ENCODE peak calls at places on chromosomes 7 and 10, in nine cellular contexts. O, R, V, B, M, X, S, F and E are unnamed samples.

GRCh38 chr10:23139677-23140076 is 44.3 kb downstream of the MSRB2 start:
- DNase-seq in O (no peak), R (no peak), V (no peak), B (no peak), M (no peak), X (peak; percentile 38), S (no peak), F (no peak), E (no peak)

GRCh38 chr10:43208147-43209063 is 58.5 kb downstream of the RASGEF1A start:
- DNase-seq in O (no peak), R (no peak), V (no peak), B (no peak), M (peak; percentile 41), X (no peak), S (no peak), F (peak; percentile 24), E (no peak)

GRCh38 chr10:97399843-97400545 is 1.1 kb downstream of the RRP12 start:
- DNase-seq in O (no peak), R (no peak), V (no peak), B (no peak), M (peak; percentile 73), X (peak; percentile 70), S (peak; percentile 22), F (no peak), E (no peak)

GRCh38 chr10:91335147-91335546 is 75.0 kb upstream of the HECTD2 start:
- DNase-seq in O (no peak), R (no peak), V (no peak), B (no peak), M (peak; percentile 57), X (no peak), S (no peak), F (no peak), E (no peak)

GRCh38 chr10:61730671-61731070 is 67.9 kb downstream of the CABCOCO1 start:
- DNase-seq in O (no peak), R (no peak), V (no peak), B (no peak), M (no peak), X (no peak), S (no peak), F (no peak), E (no peak)

GRCh38 chr7:72805526-72806494 is 22.2 kb downstream of the TYW1B start:
- DNase-seq in O (no peak), R (no peak), V (no peak), B (no peak), M (peak; percentile 57), X (peak; percentile 40), S (no peak), F (no peak), E (no peak)

GRCh38 chr10:14253079-14253478 is 77.6 kb downstream of the FRMD4A start:
- DNase-seq in O (no peak), R (no peak), V (no peak), B (no peak), M (no peak), X (no peak), S (no peak), F (no peak), E (no peak)

GRCh38 chr7:84663224-84663623 is 468.6 kb upstream of the SEMA3A start:
- DNase-seq in O (no peak), R (no peak), V (no peak), B (no peak), M (no peak), X (no peak), S (no peak), F (no peak), E (no peak)

GRCh38 chr10:102280397-102281015 is 35.2 kb downstream of the GBF1 start:
- DNase-seq in O (no peak), R (no peak), V (no peak), B (no peak), M (no peak), X (no peak), S (peak; percentile 20), F (no peak), E (no peak)

GRCh38 chr10:78578929-78579328 is 489.8 kb upstream of the ZMIZ1 start:
- DNase-seq in O (no peak), R (peak; percentile 59), V (no peak), B (no peak), M (no peak), X (peak; percentile 5), S (no peak), F (no peak), E (peak; percentile 26)

GRCh38 chr7:139095194-139095659 is 14.3 kb downstream of the ZC3HAV1 start:
- DNase-seq in O (peak; percentile 83), R (no peak), V (no peak), B (no peak), M (peak; percentile 59), X (no peak), S (no peak), F (peak; percentile 38), E (peak; percentile 87)

GRCh38 chr7:128767475-128768110 is 8.0 kb downstream of the OPN1SW start:
- DNase-seq in O (no peak), R (no peak), V (no peak), B (no peak), M (no peak), X (no peak), S (no peak), F (no peak), E (no peak)

GRCh38 chr10:75396861-75397570 is 4.5 kb downstream of the ZNF503 start:
- DNase-seq in O (no peak), R (no peak), V (no peak), B (no peak), M (no peak), X (no peak), S (no peak), F (peak; percentile 50), E (no peak)

GRCh38 chr7:127377425-127377824 is 15.1 kb downstream of the ZNF800 start:
- DNase-seq in O (no peak), R (no peak), V (no peak), B (no peak), M (no peak), X (no peak), S (no peak), F (no peak), E (no peak)

GRCh38 chr7:44977304-44977858 is 1.4 kb downstream of the MYO1G start:
- DNase-seq in O (peak; percentile 73), R (peak; percentile 67), V (no peak), B (no peak), M (no peak), X (no peak), S (no peak), F (no peak), E (peak; percentile 78)

GRCh38 chr10:5449823-5450222 is 37.5 kb downstream of the NET1 start:
- DNase-seq in O (no peak), R (no peak), V (no peak), B (no peak), M (no peak), X (peak; percentile 82), S (no peak), F (no peak), E (no peak)

GRCh38 chr7:139523199-139523941 is at the start of gene CLEC2L:
- DNase-seq in O (no peak), R (no peak), V (no peak), B (no peak), M (peak; percentile 75), X (no peak), S (peak; percentile 10), F (no peak), E (no peak)

GRCh38 chr7:50940621-50941020 is 157.9 kb upstream of the GRB10 start:
- DNase-seq in O (no peak), R (no peak), V (peak; percentile 31), B (no peak), M (no peak), X (peak; percentile 11), S (no peak), F (no peak), E (no peak)

GRCh38 chr10:59376817-59377340 is 14.5 kb upstream of the FAM13C start:
- DNase-seq in O (no peak), R (no peak), V (no peak), B (no peak), M (no peak), X (peak; percentile 3), S (no peak), F (no peak), E (no peak)

GRCh38 chr10:122021421-122021820 is 32.5 kb downstream of the TACC2 start:
- DNase-seq in O (no peak), R (no peak), V (no peak), B (no peak), M (no peak), X (no peak), S (no peak), F (no peak), E (no peak)

GRCh38 chr10:96511044-96511945 is 2.4 kb downstream of the TLL2 start:
- DNase-seq in O (peak; percentile 61), R (no peak), V (no peak), B (no peak), M (peak; percentile 94), X (peak; percentile 53), S (no peak), F (peak; percentile 86), E (no peak)

GRCh38 chr7:29539471-29539870 is 24.2 kb upstream of the PRR15 start:
- DNase-seq in O (no peak), R (no peak), V (no peak), B (no peak), M (no peak), X (peak; percentile 78), S (no peak), F (no peak), E (no peak)

GRCh38 chr10:71396084-71396713 is 521 bp upstream of the CDH23 start:
- DNase-seq in O (peak; percentile 56), R (peak; percentile 23), V (peak; percentile 3), B (peak; percentile 66), M (peak; percentile 90), X (no peak), S (peak; percentile 78), F (peak; percentile 84), E (no peak)

GRCh38 chr10:71084061-71084817 is 128.1 kb upstream of the UNC5B start:
- DNase-seq in O (no peak), R (no peak), V (no peak), B (no peak), M (peak; percentile 45), X (no peak), S (no peak), F (peak; percentile 18), E (no peak)